ENCODE peak calls at places on chromosomes 16 and 17, in eight cellular contexts. Z is stomach, A is cardiac muscle cell, T is left ventricle myocardium inferior, X is breast epithelium, R is heart left ventricle, H is ascending aorta, Q is Caco-2. L is an unnamed sample. For H3K9me3 and H3K4me1, the result is how much of the 10 kb centered on the place peaks cover.

GRCh38 chr16:379183-379960 is 2.4 kb downstream of the PGAP6 start:
- DNase-seq in Z (peak), A (no peak), T (no peak), X (peak), R (no peak), H (no peak), Q (no peak), L (peak)

GRCh38 chr17:694239-694638 is 20.4 kb downstream of the VPS53 start:
- DNase-seq in Z (no peak), A (peak), T (no peak), X (no peak), R (no peak), H (no peak), Q (no peak), L (no peak)

GRCh38 chr16:66476328-66477027 is 49.4 kb downstream of the BEAN1 start:
- DNase-seq in Z (no peak), A (peak), T (no peak), X (no peak), R (no peak), H (peak), Q (peak), L (no peak)

GRCh38 chr16:85667261-85667660 is 21.5 kb downstream of the GINS2 start:
- DNase-seq in Z (no peak), A (no peak), T (no peak), X (no peak), R (no peak), H (no peak), Q (no peak), L (no peak)

GRCh38 chr16:21083729-21084268 is 66.8 kb downstream of the DNAH3 start:
- DNase-seq in Z (peak), A (peak), T (peak), X (peak), R (peak), H (peak), Q (peak), L (peak)

GRCh38 chr17:50127661-50128361 is 2.1 kb downstream of the SAMD14 start:
- DNase-seq in Z (no peak), A (peak), T (no peak), X (no peak), R (no peak), H (no peak), Q (no peak), L (no peak)

GRCh38 chr17:59751955-59752413 is 44.5 kb downstream of the VMP1 start:
- DNase-seq in Z (no peak), A (no peak), T (no peak), X (no peak), R (no peak), H (no peak), Q (no peak), L (no peak)

GRCh38 chr16:19294156-19294649 is 8.7 kb downstream of the CLEC19A start:
- DNase-seq in Z (no peak), A (peak), T (peak), X (peak), R (peak), H (peak), Q (no peak), L (peak)

GRCh38 chr17:15651583-15652110 is 32.1 kb upstream of the FBXW10B start:
- DNase-seq in Z (peak), A (peak), T (peak), X (peak), R (peak), H (peak), Q (peak), L (peak)

GRCh38 chr16:23448392-23448791 is 4.6 kb downstream of the COG7 start:
- DNase-seq in Z (no peak), A (no peak), T (no peak), X (no peak), R (no peak), H (no peak), Q (no peak), L (no peak)

GRCh38 chr17:17447264-17447663 is 29.5 kb upstream of the MED9 start:
- DNase-seq in Z (no peak), A (no peak), T (no peak), X (no peak), R (no peak), H (no peak), Q (no peak), L (no peak)

GRCh38 chr17:44536090-44536960 is 21.0 kb upstream of the FZD2 start:
- DNase-seq in Z (no peak), A (peak), T (no peak), X (no peak), R (no peak), H (no peak), Q (no peak), L (no peak)

GRCh38 chr16:57809843-57810196 is 7.5 kb upstream of the KIFC3 start:
- DNase-seq in Z (no peak), A (no peak), T (no peak), X (no peak), R (no peak), H (no peak), Q (no peak), L (no peak)

GRCh38 chr16:66667944-66668343 is 28.6 kb downstream of the CMTM4 start:
- DNase-seq in Z (no peak), A (no peak), T (no peak), X (no peak), R (no peak), H (no peak), Q (no peak), L (no peak)

GRCh38 chr16:27378871-27379580 is 22.9 kb upstream of the IL21R start:
- DNase-seq in Z (no peak), A (no peak), T (no peak), X (no peak), R (no peak), H (peak), Q (no peak), L (no peak)

GRCh38 chr17:8623591-8623990 is 6.9 kb downstream of the MYH10 start:
- DNase-seq in Z (no peak), A (peak), T (no peak), X (no peak), R (no peak), H (no peak), Q (no peak), L (no peak)

GRCh38 chr17:33572615-33573014 is 279.5 kb upstream of the ASIC2 start:
- DNase-seq in Z (no peak), A (no peak), T (no peak), X (no peak), R (no peak), H (no peak), Q (peak), L (no peak)

GRCh38 chr16:84088695-84089395 is 27.9 kb downstream of the MBTPS1 start:
- DNase-seq in Z (peak), A (no peak), T (peak), X (peak), R (peak), H (no peak), Q (peak), L (no peak)

GRCh38 chr17:45170976-45171337 is 9.3 kb downstream of the HEXIM2 start:
- DNase-seq in Z (peak), A (peak), T (peak), X (peak), R (peak), H (peak), Q (peak), L (peak)

GRCh38 chr17:78132086-78132676 is 1.6 kb downstream of the TMC8 start:
- DNase-seq in Z (peak), A (no peak), T (no peak), X (peak), R (peak), H (no peak), Q (no peak), L (peak)

GRCh38 chr16:2009791-2010510 is at the start of gene ZNF598:
- DNase-seq in Z (peak), A (peak), T (peak), X (peak), R (peak), H (peak), Q (peak), L (peak)

GRCh38 chr17:67359960-67360817 is 6.2 kb downstream of the PSMD12 start:
- DNase-seq in Z (no peak), A (peak), T (no peak), X (no peak), R (no peak), H (no peak), Q (peak), L (no peak)

GRCh38 chr16:3950343-3951193 is 70.1 kb upstream of the CREBBP start:
- DNase-seq in Z (peak), A (peak), T (peak), X (peak), R (peak), H (peak), Q (no peak), L (peak)

GRCh38 chr17:79620207-79621038 is 9.6 kb upstream of the RBFOX3 start:
- DNase-seq in Z (no peak), A (no peak), T (peak), X (no peak), R (peak), H (peak), Q (no peak), L (peak)

GRCh38 chr16:7746971-7747370 is 414.3 kb downstream of the RBFOX1 start:
- DNase-seq in Z (no peak), A (no peak), T (no peak), X (no peak), R (no peak), H (no peak), Q (no peak), L (no peak)

GRCh38 chr17:48637323-48638260 is 11.4 kb upstream of the HOXB9 start:
- DNase-seq in Z (no peak), A (peak), T (no peak), X (no peak), R (no peak), H (no peak), Q (no peak), L (no peak)

GRCh38 chr17:76697702-76698465 is 12.9 kb downstream of the MXRA7 start:
- DNase-seq in Z (no peak), A (peak), T (no peak), X (no peak), R (peak), H (no peak), Q (peak), L (no peak)

GRCh38 chr17:51434434-51435170 is 174.3 kb downstream of the UTP18 start:
- DNase-seq in Z (no peak), A (no peak), T (no peak), X (no peak), R (no peak), H (no peak), Q (peak), L (no peak)

GRCh38 chr16:4266372-4266771 is 6.5 kb downstream of the TFAP4 start:
- DNase-seq in Z (no peak), A (peak), T (no peak), X (no peak), R (no peak), H (no peak), Q (peak), L (no peak)

GRCh38 chr16:11256657-11257130 is 690 bp upstream of the SOCS1 start:
- DNase-seq in Z (peak), A (peak), T (peak), X (no peak), R (peak), H (peak), Q (peak), L (peak)

GRCh38 chr17:63402808-63403207 is 43.3 kb downstream of the CYB561 start:
- DNase-seq in Z (no peak), A (peak), T (no peak), X (no peak), R (no peak), H (no peak), Q (no peak), L (no peak)

GRCh38 chr16:31474778-31475738 is 3.1 kb downstream of the TGFB1I1 start:
- DNase-seq in Z (no peak), A (no peak), T (no peak), X (no peak), R (no peak), H (no peak), Q (no peak), L (no peak)

GRCh38 chr17:7478276-7479138 is 924 bp downstream of the ZBTB4 start:
- DNase-seq in Z (peak), A (peak), T (peak), X (no peak), R (peak), H (peak), Q (peak), L (peak)

GRCh38 chr16:48014349-48015135 is 141.3 kb downstream of the ABCC12 start:
- DNase-seq in Z (no peak), A (no peak), T (no peak), X (no peak), R (no peak), H (no peak), Q (no peak), L (no peak)

GRCh38 chr16:67451704-67452435 is 20.9 kb downstream of the HSD11B2 start:
- DNase-seq in Z (peak), A (no peak), T (peak), X (no peak), R (no peak), H (no peak), Q (no peak), L (no peak)

GRCh38 chr17:50149425-50150353 is 788 bp downstream of the PPP1R9B start:
- DNase-seq in Z (peak), A (peak), T (peak), X (no peak), R (peak), H (no peak), Q (peak), L (peak)

GRCh38 chr17:81412490-81413093 is 17.3 kb downstream of the BAHCC1 start:
- DNase-seq in Z (no peak), A (peak), T (peak), X (no peak), R (peak), H (no peak), Q (no peak), L (no peak)

GRCh38 chr17:61150686-61151299 is 248.8 kb upstream of the TBX2 start:
- DNase-seq in Z (no peak), A (peak), T (no peak), X (no peak), R (no peak), H (no peak), Q (no peak), L (no peak)
- TF ChIP-seq CTCF in Z (no peak), A (no peak), T (no peak), X (no peak), R (no peak), H (no peak), Q (no peak), L (no peak)

GRCh38 chr16:75172578-75172977 is 24.3 kb downstream of the ZFP1 start:
- DNase-seq in Z (no peak), A (no peak), T (no peak), X (no peak), R (no peak), H (no peak), Q (no peak), L (no peak)
- H3K9me3 ChIP-seq in Z (half or more), A (under half), T (half or more), X (half or more), R (half or more), H (half or more), Q (half or more), L (half or more)

GRCh38 chr16:53098526-53099317 is 43.9 kb downstream of the CHD9 start:
- DNase-seq in Z (peak), A (peak), T (peak), X (peak), R (peak), H (peak), Q (peak), L (peak)
- H3K4me1 ChIP-seq in Z (under half), A (under half), T (half or more), X (under half), R (half or more), H (under half), Q (under half), L (under half)

DNA sequence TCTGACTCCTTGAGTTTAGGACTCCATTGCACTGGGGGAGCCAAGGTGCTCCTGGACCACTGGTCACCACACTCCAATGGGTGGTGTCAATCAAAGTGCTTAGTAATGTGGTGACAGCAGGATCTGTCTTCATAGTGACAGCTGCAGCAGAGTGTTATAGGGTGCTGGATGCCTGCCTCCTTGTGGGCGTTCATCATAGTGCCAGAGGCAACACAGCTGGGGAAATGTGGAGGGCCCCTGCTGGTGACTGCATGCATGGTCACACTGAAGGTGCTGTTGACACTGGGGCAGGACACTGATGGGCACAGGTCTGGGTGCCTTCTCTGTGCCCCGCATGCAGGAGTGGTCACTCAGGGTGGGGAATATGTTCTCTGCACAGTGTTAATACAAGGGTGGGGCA is 177.5 kb upstream of the CDH8 start:
- DNase-seq in Z (no peak), A (no peak), T (no peak), X (no peak), R (no peak), H (no peak), Q (peak), L (no peak)
- TF ChIP-seq CTCF in Z (no peak), A (no peak), T (no peak), X (no peak), R (no peak), H (no peak), Q (peak), L (no peak)